ENCODE peak calls at places on chromosomes 3 and 15, in ten cellular contexts. Q is stimulated activated CD8-positive, alpha-beta memory T cell treated with anti-CD3 and anti-CD28 coated beads, Interleukin-7, amount 100 ng/mL, for 48 hours; H is cardiac muscle cell; I is mesendoderm; E is activated CD4-positive, alpha-beta T cell treated with anti-CD3 and anti-CD28 coated beads, Interleukin-2, amount 50 U/mL, for 24 hours; L is heart left ventricle; T is NCI-H2081; N is SJSA1; V is NCI-H748 treated with DMSO at 0.1 percent for 48 hours; A is transverse colon. B is an unnamed sample.

GRCh38 chr3:113514265-113514769 is 639 bp downstream of the SPICE1 start:
- DNase-seq in Q (no peak), H (no peak), I (no peak), E (no peak), L (no peak), T (no peak), N (no peak), V (no peak), A (no peak), B (no peak)

GRCh38 chr3:16896820-16897219 is 12.1 kb downstream of the PLCL2 start:
- DNase-seq in Q (no peak), H (no peak), I (no peak), E (no peak), L (no peak), T (no peak), N (no peak), V (no peak), A (no peak), B (no peak)

GRCh38 chr3:120420360-120420759 is 30.4 kb downstream of the FSTL1 start:
- DNase-seq in Q (no peak), H (no peak), I (no peak), E (no peak), L (no peak), T (no peak), N (no peak), V (no peak), A (no peak), B (no peak)

GRCh38 chr15:87369269-87369668 is 887.3 kb downstream of the NTRK3 start:
- DNase-seq in Q (no peak), H (peak), I (peak), E (no peak), L (no peak), T (no peak), N (peak), V (no peak), A (no peak), B (no peak)

GRCh38 chr3:192947421-192947820 is 29.8 kb upstream of the MB21D2 start:
- DNase-seq in Q (no peak), H (no peak), I (no peak), E (no peak), L (no peak), T (no peak), N (no peak), V (no peak), A (no peak), B (no peak)

GRCh38 chr3:73433681-73434080 is 191.1 kb downstream of the PDZRN3 start:
- DNase-seq in Q (no peak), H (no peak), I (no peak), E (no peak), L (no peak), T (no peak), N (no peak), V (no peak), A (no peak), B (no peak)

GRCh38 chr3:14791343-14791945 is 27.3 kb upstream of the FGD5 start:
- DNase-seq in Q (peak), H (peak), I (peak), E (peak), L (peak), T (peak), N (peak), V (no peak), A (peak), B (no peak)

GRCh38 chr15:70049115-70049514 is 48.6 kb downstream of the TLE3 start:
- DNase-seq in Q (no peak), H (no peak), I (no peak), E (no peak), L (no peak), T (no peak), N (no peak), V (no peak), A (no peak), B (no peak)

GRCh38 chr15:80183291-80183690 is 30.5 kb downstream of the FAH start:
- DNase-seq in Q (no peak), H (no peak), I (no peak), E (no peak), L (no peak), T (no peak), N (no peak), V (no peak), A (no peak), B (no peak)

GRCh38 chr15:35980719-35981118 is 434.8 kb upstream of the DPH6 start:
- DNase-seq in Q (no peak), H (no peak), I (no peak), E (no peak), L (no peak), T (no peak), N (no peak), V (no peak), A (no peak), B (no peak)

GRCh38 chr3:183428140-183429023 is at the start of gene MCF2L2:
- DNase-seq in Q (peak), H (peak), I (peak), E (peak), L (peak), T (peak), N (no peak), V (peak), A (peak), B (no peak)

GRCh38 chr15:78879517-78880241 is 7.0 kb downstream of the MORF4L1 start:
- DNase-seq in Q (no peak), H (peak), I (no peak), E (no peak), L (no peak), T (no peak), N (no peak), V (no peak), A (no peak), B (no peak)

GRCh38 chr3:9399746-9400145 is 2.3 kb downstream of the SETD5 start:
- DNase-seq in Q (no peak), H (peak), I (peak), E (no peak), L (peak), T (peak), N (peak), V (peak), A (peak), B (peak)

GRCh38 chr15:89492934-89493631 is 3.3 kb downstream of the RHCG start:
- DNase-seq in Q (no peak), H (no peak), I (no peak), E (no peak), L (no peak), T (no peak), N (no peak), V (no peak), A (no peak), B (no peak)

GRCh38 chr3:45664558-45664957 is 24.6 kb upstream of the SACM1L start:
- DNase-seq in Q (peak), H (no peak), I (no peak), E (peak), L (no peak), T (no peak), N (no peak), V (no peak), A (peak), B (no peak)

GRCh38 chr3:51706021-51706485 is 815 bp upstream of the GRM2 start:
- DNase-seq in Q (no peak), H (no peak), I (no peak), E (no peak), L (no peak), T (no peak), N (no peak), V (no peak), A (no peak), B (no peak)